ENCODE peak calls at places on chromosomes 4 and X, in six cellular contexts. J, E, F, N, T and O are unnamed samples.

GRCh38 chrX:56026816-56027215 is 205.3 kb upstream of the KLF8 start:
- DNase-seq in E (no peak), N (no peak), J (no peak), T (no peak), F (no peak), O (no peak)

GRCh38 chrX:57586360-57586759 is 5.5 kb upstream of the ZXDB start:
- DNase-seq in J (no peak), E (no peak), F (no peak), T (no peak), N (no peak), O (no peak)

GRCh38 chr4:17647927-17648326 is 33.5 kb downstream of the MED28 start:
- DNase-seq in E (no peak), N (no peak), F (no peak), T (no peak), J (no peak), O (no peak)

GRCh38 chrX:12866451-12867377 is at the start of gene TLR7:
- DNase-seq in N (no peak), T (no peak), J (no peak), F (no peak), E (no peak), O (no peak)

GRCh38 chr4:81745076-81745475 is 273.4 kb upstream of the RASGEF1B start:
- DNase-seq in J (no peak), E (no peak), F (no peak), T (no peak), N (no peak), O (no peak)

GRCh38 chrX:134932528-134933217 is 58.1 kb upstream of the SMIM10 start:
- DNase-seq in J (peak), E (no peak), N (no peak), F (no peak), T (no peak), O (no peak)

GRCh38 chr4:7632971-7633370 is 198.2 kb upstream of the PSAPL1 start:
- DNase-seq in T (no peak), J (no peak), N (no peak), E (no peak), F (no peak), O (no peak)

GRCh38 chr4:72208421-72209075 is 176.7 kb downstream of the NPFFR2 start:
- DNase-seq in N (no peak), T (no peak), J (no peak), E (no peak), F (no peak), O (no peak)

GRCh38 chr4:4788573-4788972 is 70.9 kb upstream of the MSX1 start:
- DNase-seq in E (no peak), N (no peak), T (no peak), F (no peak), J (no peak), O (no peak)

GRCh38 chr4:121192013-121192412 is 27.9 kb upstream of the TNIP3 start:
- DNase-seq in J (no peak), E (no peak), N (no peak), T (no peak), F (no peak), O (no peak)

GRCh38 chr4:89204624-89205023 is 93.3 kb downstream of the TIGD2 start:
- DNase-seq in N (no peak), J (peak), F (no peak), E (no peak), T (no peak), O (no peak)

GRCh38 chr4:94412019-94413017 is 39.4 kb upstream of the PDLIM5 start:
- DNase-seq in E (no peak), J (peak), N (peak), T (no peak), F (no peak), O (no peak)

GRCh38 chrX:17818729-17819128 is 42.4 kb downstream of the RAI2 start:
- DNase-seq in N (no peak), T (no peak), J (no peak), E (no peak), F (no peak), O (no peak)

GRCh38 chrX:28177202-28177601 is 196.0 kb upstream of the DCAF8L1 start:
- DNase-seq in F (no peak), J (no peak), E (no peak), N (no peak), T (peak), O (no peak)

GRCh38 chr4:65825121-65825520 is 154.8 kb upstream of the EPHA5 start:
- DNase-seq in T (no peak), F (no peak), N (peak), J (peak), E (no peak), O (no peak)

GRCh38 chr4:38815879-38816782 is 11.5 kb upstream of the TLR1 start:
- DNase-seq in J (peak), E (no peak), N (no peak), T (no peak), F (no peak), O (no peak)

GRCh38 chr4:100257567-100257966 is 67.3 kb upstream of the DDIT4L start:
- DNase-seq in N (peak), T (no peak), J (peak), E (no peak), F (no peak), O (no peak)

GRCh38 chrX:20224814-20225487 is 41.8 kb downstream of the RPS6KA3 start:
- DNase-seq in T (no peak), E (no peak), N (no peak), J (peak), F (no peak), O (no peak)

GRCh38 chr4:74621616-74622015 is 172.7 kb downstream of the BTC start:
- DNase-seq in N (no peak), J (no peak), T (no peak), E (no peak), F (no peak), O (no peak)

GRCh38 chrX:136147320-136147901 is at the start of gene FHL1:
- DNase-seq in F (peak), E (peak), N (no peak), T (peak), J (peak), O (no peak)

GRCh38 chr4:153647975-153648374 is 36.1 kb upstream of the TLR2 start:
- DNase-seq in J (no peak), T (no peak), N (no peak), F (no peak), E (no peak), O (no peak)

GRCh38 chrX:118226060-118226428 is 109.4 kb upstream of the KLHL13 start:
- DNase-seq in N (peak), T (no peak), F (no peak), E (no peak), J (no peak), O (no peak)

GRCh38 chr4:48315728-48316630 is 25.4 kb upstream of the SLAIN2 start:
- DNase-seq in T (peak), N (peak), E (no peak), F (peak), J (peak), O (no peak)

GRCh38 chr4:7687006-7687405 is 252.3 kb upstream of the PSAPL1 start:
- DNase-seq in F (no peak), T (no peak), N (no peak), J (no peak), E (no peak), O (no peak)

GRCh38 chr4:48223633-48224295 is 45.9 kb downstream of the TEC start:
- DNase-seq in F (no peak), E (no peak), T (no peak), J (peak), N (peak), O (no peak)

GRCh38 chr4:85500110-85500867 is 25.3 kb downstream of the ARHGAP24 start:
- DNase-seq in E (no peak), N (no peak), F (no peak), J (no peak), T (no peak), O (no peak)

GRCh38 chr4:93788712-93789111 is 39.8 kb upstream of the ATOH1 start:
- DNase-seq in F (no peak), J (no peak), T (peak), N (no peak), E (no peak), O (no peak)

GRCh38 chr4:183797445-183798248 is 107.5 kb upstream of the STOX2 start:
- DNase-seq in E (no peak), T (peak), F (peak), N (peak), J (peak), O (peak)

GRCh38 chr4:59695355-59696053 is 1504.6 kb upstream of the ADGRL3 start:
- DNase-seq in N (no peak), F (no peak), J (no peak), T (no peak), E (no peak), O (no peak)

GRCh38 chr4:110306363-110306762 is 107.9 kb upstream of the ELOVL6 start:
- DNase-seq in T (no peak), F (no peak), N (no peak), J (no peak), E (no peak), O (no peak)